ENCODE peak calls at places on chromosomes 16 and 17, in ten cellular contexts. One of them, this sample, is unnamed.

GRCh38 chr17:7219812-7220592 is at the start of the genes ACADVL and DLG4:
- DNase-seq in lower lobe of right lung: peak
- DNase-seq in transverse colon: peak
- DNase-seq in effector memory CD4-positive, alpha-beta T cell: peak
- DNase-seq in CD8-positive, alpha-beta memory T cell: peak
- DNase-seq in neural progenitor cell: peak
- DNase-seq in stomach: peak
- DNase-seq in thyroid gland: peak
- DNase-seq in left lung: peak
- DNase-seq in spleen: peak
- DNase-seq in this sample: peak

GRCh38 chr16:82454566-82454965 is 172.2 kb upstream of the CDH13 start:
- DNase-seq in lower lobe of right lung: no peak
- DNase-seq in transverse colon: no peak
- DNase-seq in effector memory CD4-positive, alpha-beta T cell: no peak
- DNase-seq in CD8-positive, alpha-beta memory T cell: no peak
- DNase-seq in neural progenitor cell: no peak
- DNase-seq in stomach: no peak
- DNase-seq in thyroid gland: no peak
- DNase-seq in left lung: no peak
- DNase-seq in spleen: no peak
- DNase-seq in this sample: no peak

GRCh38 chr17:32443827-32444300 is 446 bp upstream of the PSMD11 start:
- DNase-seq in lower lobe of right lung: peak
- DNase-seq in transverse colon: no peak
- DNase-seq in effector memory CD4-positive, alpha-beta T cell: no peak
- DNase-seq in CD8-positive, alpha-beta memory T cell: no peak
- DNase-seq in neural progenitor cell: no peak
- DNase-seq in stomach: no peak
- DNase-seq in thyroid gland: no peak
- DNase-seq in left lung: no peak
- DNase-seq in spleen: no peak
- DNase-seq in this sample: no peak

GRCh38 chr16:54080524-54081008 is 206.0 kb downstream of the IRX3 start:
- DNase-seq in lower lobe of right lung: no peak
- DNase-seq in transverse colon: no peak
- DNase-seq in effector memory CD4-positive, alpha-beta T cell: no peak
- DNase-seq in CD8-positive, alpha-beta memory T cell: no peak
- DNase-seq in neural progenitor cell: no peak
- DNase-seq in stomach: peak
- DNase-seq in thyroid gland: peak
- DNase-seq in left lung: no peak
- DNase-seq in spleen: no peak
- DNase-seq in this sample: no peak

GRCh38 chr17:7132511-7133094 is 18.0 kb upstream of the ASGR2 start:
- DNase-seq in lower lobe of right lung: no peak
- DNase-seq in transverse colon: peak
- DNase-seq in effector memory CD4-positive, alpha-beta T cell: peak
- DNase-seq in CD8-positive, alpha-beta memory T cell: peak
- DNase-seq in neural progenitor cell: peak
- DNase-seq in stomach: no peak
- DNase-seq in thyroid gland: no peak
- DNase-seq in left lung: no peak
- DNase-seq in spleen: peak
- DNase-seq in this sample: no peak

GRCh38 chr17:69447726-69448125 is 33.2 kb downstream of the MAP2K6 start:
- DNase-seq in lower lobe of right lung: no peak
- DNase-seq in transverse colon: no peak
- DNase-seq in effector memory CD4-positive, alpha-beta T cell: no peak
- DNase-seq in CD8-positive, alpha-beta memory T cell: no peak
- DNase-seq in neural progenitor cell: no peak
- DNase-seq in stomach: no peak
- DNase-seq in thyroid gland: no peak
- DNase-seq in left lung: no peak
- DNase-seq in spleen: no peak
- DNase-seq in this sample: no peak

GRCh38 chr16:89012622-89012995 is 35.6 kb upstream of the CBFA2T3 start:
- DNase-seq in lower lobe of right lung: no peak
- DNase-seq in transverse colon: no peak
- DNase-seq in effector memory CD4-positive, alpha-beta T cell: no peak
- DNase-seq in CD8-positive, alpha-beta memory T cell: no peak
- DNase-seq in neural progenitor cell: no peak
- DNase-seq in stomach: no peak
- DNase-seq in thyroid gland: no peak
- DNase-seq in left lung: no peak
- DNase-seq in spleen: no peak
- DNase-seq in this sample: no peak

GRCh38 chr16:26983426-26983825 is 83.3 kb upstream of the C16orf82 start:
- DNase-seq in lower lobe of right lung: no peak
- DNase-seq in transverse colon: no peak
- DNase-seq in effector memory CD4-positive, alpha-beta T cell: no peak
- DNase-seq in CD8-positive, alpha-beta memory T cell: no peak
- DNase-seq in neural progenitor cell: no peak
- DNase-seq in stomach: no peak
- DNase-seq in thyroid gland: no peak
- DNase-seq in left lung: no peak
- DNase-seq in spleen: no peak
- DNase-seq in this sample: no peak

GRCh38 chr17:17414316-17414937 is 62.4 kb upstream of the MED9 start:
- DNase-seq in lower lobe of right lung: no peak
- DNase-seq in transverse colon: no peak
- DNase-seq in effector memory CD4-positive, alpha-beta T cell: no peak
- DNase-seq in CD8-positive, alpha-beta memory T cell: no peak
- DNase-seq in neural progenitor cell: no peak
- DNase-seq in stomach: no peak
- DNase-seq in thyroid gland: peak
- DNase-seq in left lung: no peak
- DNase-seq in spleen: no peak
- DNase-seq in this sample: no peak

GRCh38 chr17:65749479-65749878 is 188.0 kb upstream of the AXIN2 start:
- DNase-seq in lower lobe of right lung: no peak
- DNase-seq in transverse colon: no peak
- DNase-seq in effector memory CD4-positive, alpha-beta T cell: no peak
- DNase-seq in CD8-positive, alpha-beta memory T cell: no peak
- DNase-seq in neural progenitor cell: no peak
- DNase-seq in stomach: no peak
- DNase-seq in thyroid gland: no peak
- DNase-seq in left lung: no peak
- DNase-seq in spleen: no peak
- DNase-seq in this sample: no peak
- H3K27ac ChIP-seq in lower lobe of right lung: no peak
- H3K27ac ChIP-seq in transverse colon: no peak
- H3K27ac ChIP-seq in effector memory CD4-positive, alpha-beta T cell: no peak
- H3K27ac ChIP-seq in CD8-positive, alpha-beta memory T cell: no peak
- H3K27ac ChIP-seq in neural progenitor cell: no peak
- H3K27ac ChIP-seq in stomach: no peak
- H3K27ac ChIP-seq in thyroid gland: peak
- H3K27ac ChIP-seq in left lung: no peak
- H3K27ac ChIP-seq in spleen: no peak
- H3K27ac ChIP-seq in this sample: no peak

GRCh38 chr16:11142261-11142630 is 113.8 kb downstream of the SOCS1 start:
- DNase-seq in lower lobe of right lung: no peak
- DNase-seq in transverse colon: no peak
- DNase-seq in effector memory CD4-positive, alpha-beta T cell: no peak
- DNase-seq in CD8-positive, alpha-beta memory T cell: no peak
- DNase-seq in neural progenitor cell: no peak
- DNase-seq in stomach: no peak
- DNase-seq in thyroid gland: no peak
- DNase-seq in left lung: no peak
- DNase-seq in spleen: no peak
- DNase-seq in this sample: no peak
- H3K27ac ChIP-seq in lower lobe of right lung: no peak
- H3K27ac ChIP-seq in transverse colon: no peak
- H3K27ac ChIP-seq in effector memory CD4-positive, alpha-beta T cell: no peak
- H3K27ac ChIP-seq in CD8-positive, alpha-beta memory T cell: no peak
- H3K27ac ChIP-seq in neural progenitor cell: no peak
- H3K27ac ChIP-seq in stomach: no peak
- H3K27ac ChIP-seq in thyroid gland: no peak
- H3K27ac ChIP-seq in left lung: no peak
- H3K27ac ChIP-seq in spleen: no peak
- H3K27ac ChIP-seq in this sample: no peak

GRCh38 chr16:67207857-67208524 is 9.1 kb downstream of the ELMO3 start:
- DNase-seq in lower lobe of right lung: no peak
- DNase-seq in transverse colon: no peak
- DNase-seq in effector memory CD4-positive, alpha-beta T cell: no peak
- DNase-seq in CD8-positive, alpha-beta memory T cell: no peak
- DNase-seq in neural progenitor cell: no peak
- DNase-seq in stomach: no peak
- DNase-seq in thyroid gland: no peak
- DNase-seq in left lung: peak
- DNase-seq in spleen: no peak
- DNase-seq in this sample: no peak

GRCh38 chr16:67206129-67206837 is 7.4 kb downstream of the ELMO3 start:
- DNase-seq in lower lobe of right lung: no peak
- DNase-seq in transverse colon: no peak
- DNase-seq in effector memory CD4-positive, alpha-beta T cell: no peak
- DNase-seq in CD8-positive, alpha-beta memory T cell: no peak
- DNase-seq in neural progenitor cell: no peak
- DNase-seq in stomach: no peak
- DNase-seq in thyroid gland: no peak
- DNase-seq in left lung: peak
- DNase-seq in spleen: no peak
- DNase-seq in this sample: no peak

GRCh38 chr16:67208525-67208896 is 9.6 kb downstream of the ELMO3 start:
- DNase-seq in lower lobe of right lung: no peak
- DNase-seq in transverse colon: no peak
- DNase-seq in effector memory CD4-positive, alpha-beta T cell: no peak
- DNase-seq in CD8-positive, alpha-beta memory T cell: no peak
- DNase-seq in neural progenitor cell: no peak
- DNase-seq in stomach: no peak
- DNase-seq in thyroid gland: no peak
- DNase-seq in left lung: peak
- DNase-seq in spleen: no peak
- DNase-seq in this sample: no peak

GRCh38 chr16:67207116-67207856 is 8.4 kb downstream of the ELMO3 start:
- DNase-seq in lower lobe of right lung: no peak
- DNase-seq in transverse colon: no peak
- DNase-seq in effector memory CD4-positive, alpha-beta T cell: no peak
- DNase-seq in CD8-positive, alpha-beta memory T cell: no peak
- DNase-seq in neural progenitor cell: peak
- DNase-seq in stomach: no peak
- DNase-seq in thyroid gland: no peak
- DNase-seq in left lung: peak
- DNase-seq in spleen: no peak
- DNase-seq in this sample: no peak

DNA sequence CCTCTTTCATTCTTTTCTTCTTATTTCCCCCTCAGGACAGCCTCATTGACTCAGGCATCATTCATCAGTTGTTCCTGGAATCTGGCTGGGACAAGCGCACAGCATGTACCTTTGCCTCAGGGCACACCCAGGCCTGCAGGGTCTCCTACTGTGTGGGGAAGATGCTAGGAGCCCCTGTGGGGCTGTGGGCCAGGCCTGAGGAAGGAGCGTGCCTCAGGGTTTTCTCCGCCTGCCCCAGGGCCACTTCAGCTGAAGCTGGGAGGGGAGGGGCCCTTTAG is 7.8 kb downstream of the ELMO3 start:
- DNase-seq in lower lobe of right lung: no peak
- DNase-seq in transverse colon: no peak
- DNase-seq in effector memory CD4-positive, alpha-beta T cell: no peak
- DNase-seq in CD8-positive, alpha-beta memory T cell: no peak
- DNase-seq in neural progenitor cell: peak
- DNase-seq in stomach: no peak
- DNase-seq in thyroid gland: no peak
- DNase-seq in left lung: peak
- DNase-seq in spleen: no peak
- DNase-seq in this sample: no peak
- H3K27ac ChIP-seq in lower lobe of right lung: no peak
- H3K27ac ChIP-seq in transverse colon: no peak
- H3K27ac ChIP-seq in effector memory CD4-positive, alpha-beta T cell: no peak
- H3K27ac ChIP-seq in CD8-positive, alpha-beta memory T cell: no peak
- H3K27ac ChIP-seq in neural progenitor cell: peak
- H3K27ac ChIP-seq in stomach: no peak
- H3K27ac ChIP-seq in thyroid gland: no peak
- H3K27ac ChIP-seq in left lung: no peak
- H3K27ac ChIP-seq in spleen: no peak
- H3K27ac ChIP-seq in this sample: no peak

GRCh38 chr16:4536391-4537106 is 2.0 kb downstream of the CDIP1 start:
- DNase-seq in lower lobe of right lung: no peak
- DNase-seq in transverse colon: no peak
- DNase-seq in effector memory CD4-positive, alpha-beta T cell: no peak
- DNase-seq in CD8-positive, alpha-beta memory T cell: no peak
- DNase-seq in neural progenitor cell: no peak
- DNase-seq in stomach: no peak
- DNase-seq in thyroid gland: peak
- DNase-seq in left lung: no peak
- DNase-seq in spleen: no peak
- DNase-seq in this sample: no peak

GRCh38 chr16:4539716-4540284 is 1.2 kb upstream of the CDIP1 start:
- DNase-seq in lower lobe of right lung: no peak
- DNase-seq in transverse colon: no peak
- DNase-seq in effector memory CD4-positive, alpha-beta T cell: no peak
- DNase-seq in CD8-positive, alpha-beta memory T cell: no peak
- DNase-seq in neural progenitor cell: no peak
- DNase-seq in stomach: no peak
- DNase-seq in thyroid gland: no peak
- DNase-seq in left lung: no peak
- DNase-seq in spleen: no peak
- DNase-seq in this sample: no peak

GRCh38 chr16:4538067-4538385 is 547 bp downstream of the CDIP1 start:
- DNase-seq in lower lobe of right lung: no peak
- DNase-seq in transverse colon: no peak
- DNase-seq in effector memory CD4-positive, alpha-beta T cell: no peak
- DNase-seq in CD8-positive, alpha-beta memory T cell: no peak
- DNase-seq in neural progenitor cell: no peak
- DNase-seq in stomach: no peak
- DNase-seq in thyroid gland: no peak
- DNase-seq in left lung: no peak
- DNase-seq in spleen: no peak
- DNase-seq in this sample: no peak

GRCh38 chr16:4537376-4538066 is 1.1 kb downstream of the CDIP1 start:
- DNase-seq in lower lobe of right lung: peak
- DNase-seq in transverse colon: no peak
- DNase-seq in effector memory CD4-positive, alpha-beta T cell: no peak
- DNase-seq in CD8-positive, alpha-beta memory T cell: no peak
- DNase-seq in neural progenitor cell: peak
- DNase-seq in stomach: peak
- DNase-seq in thyroid gland: peak
- DNase-seq in left lung: peak
- DNase-seq in spleen: peak
- DNase-seq in this sample: no peak

DNA sequence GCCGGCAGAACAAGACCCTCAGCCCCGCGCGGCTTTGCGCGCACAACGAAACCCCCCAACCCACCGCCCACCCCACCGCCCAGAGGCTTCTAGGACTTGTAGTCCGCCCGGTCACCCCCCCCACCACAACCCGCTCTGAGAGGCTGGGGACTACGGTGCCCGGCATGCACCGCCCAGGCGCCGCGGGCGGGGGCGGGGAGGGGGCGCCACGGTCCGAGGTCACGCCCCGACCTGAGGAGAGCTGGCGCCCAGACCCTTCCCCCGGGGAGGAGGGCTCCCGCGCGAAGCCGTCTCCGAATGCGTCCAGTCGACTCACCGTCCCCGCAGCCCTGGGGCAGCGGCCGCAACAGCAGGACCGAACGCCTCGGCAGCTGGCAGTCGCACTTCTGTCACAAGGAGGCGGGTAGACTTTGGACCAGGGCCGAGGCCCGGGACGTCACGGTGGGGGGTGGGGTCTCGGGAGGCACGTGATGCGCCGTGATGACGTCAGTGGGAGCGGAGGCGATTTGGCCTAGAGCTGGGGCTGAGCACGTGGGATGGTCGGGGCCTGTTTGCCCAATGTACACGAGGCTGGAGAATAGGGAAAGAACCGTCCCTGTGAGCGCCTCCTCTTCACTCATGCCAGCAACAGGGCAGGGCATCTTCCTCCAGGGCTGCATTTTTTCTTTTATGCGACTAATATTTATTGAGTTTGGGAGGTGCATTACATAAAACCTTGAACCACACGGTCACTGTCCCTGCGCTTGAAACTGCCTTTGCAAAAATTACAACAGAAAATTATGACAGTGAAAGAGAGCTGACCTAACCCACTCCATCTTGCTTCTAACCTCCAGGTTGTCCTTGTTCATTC is at the start of gene CDIP1:
- DNase-seq in lower lobe of right lung: peak
- DNase-seq in transverse colon: peak
- DNase-seq in effector memory CD4-positive, alpha-beta T cell: peak
- DNase-seq in CD8-positive, alpha-beta memory T cell: peak
- DNase-seq in neural progenitor cell: peak
- DNase-seq in stomach: peak
- DNase-seq in thyroid gland: peak
- DNase-seq in left lung: peak
- DNase-seq in spleen: peak
- DNase-seq in this sample: peak
- H3K27ac ChIP-seq in lower lobe of right lung: peak
- H3K27ac ChIP-seq in transverse colon: peak
- H3K27ac ChIP-seq in effector memory CD4-positive, alpha-beta T cell: peak
- H3K27ac ChIP-seq in CD8-positive, alpha-beta memory T cell: peak
- H3K27ac ChIP-seq in neural progenitor cell: peak
- H3K27ac ChIP-seq in stomach: peak
- H3K27ac ChIP-seq in thyroid gland: peak
- H3K27ac ChIP-seq in left lung: peak
- H3K27ac ChIP-seq in spleen: peak
- H3K27ac ChIP-seq in this sample: peak